ENCODE peak calls at places on chromosomes 2 and 18, in four cellular contexts. O is AG09319; A is dorsolateral prefrontal cortex; S is activated T-helper 1 cell treated with anti-CD3 and anti-CD28 coated beads, Interleukin-2, amount 50 U/mL, for 16 hours. R is an unnamed sample.

GRCh38 chr2:224658776-224659175 is 57.4 kb downstream of the CCDC195 start:
- DNase-seq in O (no peak), S (no peak), A (no peak), R (no peak)

GRCh38 chr2:18425186-18425585 is 135.3 kb downstream of the RDH14 start:
- DNase-seq in O (no peak), S (no peak), A (no peak), R (no peak)

GRCh38 chr18:62841405-62841804 is 126.1 kb downstream of the PHLPP1 start:
- DNase-seq in S (no peak), A (no peak), O (no peak), R (no peak)

GRCh38 chr2:159084395-159085370 is 116.2 kb downstream of the TANC1 start:
- DNase-seq in O (no peak), S (no peak), A (no peak), R (no peak)

GRCh38 chr2:71974846-71975245 is 172.8 kb downstream of the CYP26B1 start:
- DNase-seq in O (no peak), A (no peak), S (no peak), R (no peak)

GRCh38 chr2:120343433-120344105 is 2.4 kb upstream of the INHBB start:
- DNase-seq in S (peak; percentile 27), A (peak; percentile 84), O (peak; percentile 42), R (peak; percentile 95)

GRCh38 chr18:21051615-21052014 is 60.0 kb downstream of the ROCK1 start:
- DNase-seq in A (no peak), S (no peak), O (no peak), R (no peak)

GRCh38 chr2:240432430-240432819 is 3.0 kb upstream of the GPC1 start:
- DNase-seq in S (no peak), A (no peak), O (no peak), R (peak; percentile 71)

GRCh38 chr2:238924032-238924431 is 76.1 kb downstream of the TWIST2 start:
- DNase-seq in O (no peak), S (no peak), A (peak; percentile 29), R (peak; percentile 59)

GRCh38 chr2:169069818-169070217 is 455 bp downstream of the DHRS9 start:
- DNase-seq in O (no peak), A (no peak), S (no peak), R (no peak)

GRCh38 chr18:11665146-11665545 is 23.9 kb upstream of the GNAL start:
- DNase-seq in S (no peak), A (no peak), O (no peak), R (no peak)

GRCh38 chr2:112692496-112692911 is 28.3 kb upstream of the NT5DC4 start:
- DNase-seq in A (no peak), O (peak; percentile 76), S (peak; percentile 15), R (peak; percentile 79)

GRCh38 chr2:28552045-28552823 is 56.4 kb downstream of the PLB1 start:
- DNase-seq in S (no peak), O (no peak), A (no peak), R (no peak)

GRCh38 chr18:63848159-63848558 is 39.3 kb upstream of the SERPINB2 start:
- DNase-seq in A (no peak), S (no peak), O (peak; percentile 23), R (no peak)

GRCh38 chr18:48031011-48031480 is 100.6 kb upstream of the SMAD2 start:
- DNase-seq in A (no peak), S (no peak), O (no peak), R (no peak)

GRCh38 chr2:83143946-83144345 is 1315.1 kb downstream of the SUCLG1 start:
- DNase-seq in A (no peak), S (no peak), O (no peak), R (no peak)

GRCh38 chr18:23719634-23720201 is 30.5 kb downstream of the LAMA3 start:
- DNase-seq in O (peak; percentile 87), S (no peak), A (no peak), R (no peak)

GRCh38 chr18:63339920-63340484 is 20.4 kb upstream of the BCL2 start:
- DNase-seq in A (no peak), S (no peak), O (peak; percentile 7), R (no peak)

GRCh38 chr18:68735498-68736343 is 20.8 kb upstream of the TMX3 start:
- DNase-seq in S (no peak), O (peak; percentile 54), A (no peak), R (no peak)

GRCh38 chr2:203916756-203917155 is 19.8 kb upstream of the ICOS start:
- DNase-seq in S (no peak), A (no peak), O (no peak), R (no peak)

GRCh38 chr18:61840324-61840723 is 52.5 kb downstream of the RNF152 start:
- DNase-seq in O (no peak), A (no peak), S (no peak), R (no peak)

GRCh38 chr2:230828272-230828961 is 36.3 kb upstream of the ITM2C start:
- DNase-seq in A (no peak), S (no peak), O (no peak), R (no peak)

GRCh38 chr18:14577971-14578370 is 34.6 kb upstream of the POTEC start:
- DNase-seq in S (no peak), A (no peak), O (no peak), R (no peak)

GRCh38 chr2:235468978-235469694 is 24.7 kb upstream of the AGAP1 start:
- DNase-seq in S (no peak), A (no peak), O (peak; percentile 55), R (no peak)

GRCh38 chr2:224008702-224009261 is 30.3 kb downstream of the SERPINE2 start:
- DNase-seq in O (no peak), A (no peak), S (no peak), R (no peak)

GRCh38 chr2:74391209-74391579 is 11.1 kb upstream of the DCTN1 start:
- DNase-seq in A (no peak), O (no peak), S (no peak), R (no peak)

GRCh38 chr18:35073186-35074105 is 32.2 kb downstream of the MAPRE2 start:
- DNase-seq in O (no peak), A (no peak), S (no peak), R (no peak)

GRCh38 chr2:113236367-113237159 is 42.2 kb downstream of the PAX8 start:
- DNase-seq in S (no peak), O (no peak), A (no peak), R (no peak)

GRCh38 chr2:181395871-181396574 is 61.2 kb upstream of the ITGA4 start:
- DNase-seq in O (no peak), S (no peak), A (no peak), R (no peak)

GRCh38 chr18:55251186-55251995 is 292.1 kb upstream of the CCDC68 start:
- DNase-seq in O (no peak), A (no peak), S (no peak), R (no peak)